ENCODE peak calls at places on chromosomes 4 and X, in five cellular contexts. One of them, this sample, is unnamed.
A peak's percentile ranks its signal among the peaks of the same experiment; 100 is the strongest.

GRCh38 chr4:76644831-76645485 is 209.9 kb downstream of the SHROOM3 start:
- DNase-seq in globus pallidus: no peak
- DNase-seq in AG09309: no peak
- DNase-seq in AG10803: no peak
- DNase-seq in esophagus muscularis mucosa: no peak
- DNase-seq in this sample: no peak

GRCh38 chr4:70515342-70516245 is 2.8 kb upstream of the AMTN start:
- DNase-seq in esophagus muscularis mucosa: no peak
- DNase-seq in globus pallidus: no peak
- DNase-seq in AG09309: no peak
- DNase-seq in AG10803: no peak
- DNase-seq in this sample: no peak

GRCh38 chr4:70704333-70705145 is 16.2 kb downstream of the UTP3 start:
- DNase-seq in AG09309: no peak
- DNase-seq in esophagus muscularis mucosa: peak; percentile 93
- DNase-seq in globus pallidus: peak; percentile 75
- DNase-seq in AG10803: peak; percentile 61
- DNase-seq in this sample: peak; percentile 87

GRCh38 chr4:48184891-48185290 is 50.8 kb upstream of the TXK start:
- DNase-seq in globus pallidus: no peak
- DNase-seq in AG09309: no peak
- DNase-seq in esophagus muscularis mucosa: no peak
- DNase-seq in AG10803: no peak
- DNase-seq in this sample: peak; percentile 22

GRCh38 chrX:115713465-115713864 is 152.5 kb downstream of the PLS3 start:
- DNase-seq in esophagus muscularis mucosa: no peak
- DNase-seq in AG10803: no peak
- DNase-seq in globus pallidus: no peak
- DNase-seq in AG09309: no peak
- DNase-seq in this sample: no peak

GRCh38 chrX:69027181-69028005 is 137.9 kb downstream of the PJA1 start:
- DNase-seq in esophagus muscularis mucosa: peak; percentile 57
- DNase-seq in AG09309: no peak
- DNase-seq in globus pallidus: no peak
- DNase-seq in AG10803: no peak
- DNase-seq in this sample: no peak

GRCh38 chr4:43066415-43066814 is 173.9 kb downstream of the GRXCR1 start:
- DNase-seq in AG10803: no peak
- DNase-seq in globus pallidus: no peak
- DNase-seq in AG09309: no peak
- DNase-seq in esophagus muscularis mucosa: no peak
- DNase-seq in this sample: no peak

GRCh38 chr4:54152846-54153600 is 53.1 kb downstream of the GSX2 start:
- DNase-seq in AG09309: peak; percentile 52
- DNase-seq in globus pallidus: no peak
- DNase-seq in esophagus muscularis mucosa: no peak
- DNase-seq in AG10803: peak; percentile 89
- DNase-seq in this sample: peak; percentile 63

GRCh38 chr4:22099896-22100295 is 151.3 kb upstream of the KCNIP4 start:
- DNase-seq in esophagus muscularis mucosa: no peak
- DNase-seq in AG09309: no peak
- DNase-seq in AG10803: no peak
- DNase-seq in globus pallidus: no peak
- DNase-seq in this sample: peak; percentile 32

GRCh38 chr4:112752061-112752460 is 115.1 kb downstream of the LARP7 start:
- DNase-seq in AG09309: no peak
- DNase-seq in esophagus muscularis mucosa: no peak
- DNase-seq in AG10803: no peak
- DNase-seq in globus pallidus: no peak
- DNase-seq in this sample: no peak

GRCh38 chrX:31070057-31070468 is 1.8 kb downstream of the FTHL17 start:
- DNase-seq in AG09309: no peak
- DNase-seq in globus pallidus: no peak
- DNase-seq in AG10803: no peak
- DNase-seq in esophagus muscularis mucosa: no peak
- DNase-seq in this sample: no peak

GRCh38 chrX:108415891-108416290 is 22.3 kb downstream of the COL4A6 start:
- DNase-seq in AG10803: no peak
- DNase-seq in globus pallidus: no peak
- DNase-seq in AG09309: no peak
- DNase-seq in esophagus muscularis mucosa: no peak
- DNase-seq in this sample: no peak

GRCh38 chrX:18389968-18390367 is 35.4 kb upstream of the CDKL5 start:
- DNase-seq in AG09309: no peak
- DNase-seq in esophagus muscularis mucosa: no peak
- DNase-seq in AG10803: no peak
- DNase-seq in globus pallidus: no peak
- DNase-seq in this sample: no peak

GRCh38 chrX:9357500-9358139 is 107.2 kb upstream of the TBL1X start:
- DNase-seq in AG09309: no peak
- DNase-seq in esophagus muscularis mucosa: no peak
- DNase-seq in AG10803: no peak
- DNase-seq in globus pallidus: no peak
- DNase-seq in this sample: no peak

GRCh38 chrX:102546818-102547493 is 30.4 kb upstream of the TMSB15A start:
- DNase-seq in AG10803: no peak
- DNase-seq in AG09309: no peak
- DNase-seq in esophagus muscularis mucosa: no peak
- DNase-seq in globus pallidus: no peak
- DNase-seq in this sample: peak; percentile 13

GRCh38 chr4:180923476-180923875 is 1319.7 kb upstream of the TENM3 start:
- DNase-seq in AG10803: peak; percentile 94
- DNase-seq in esophagus muscularis mucosa: no peak
- DNase-seq in globus pallidus: no peak
- DNase-seq in AG09309: peak; percentile 82
- DNase-seq in this sample: no peak

GRCh38 chrX:10615931-10616780 is 4.2 kb downstream of the MID1 start:
- DNase-seq in globus pallidus: peak; percentile 61
- DNase-seq in AG10803: peak; percentile 87
- DNase-seq in AG09309: no peak
- DNase-seq in esophagus muscularis mucosa: no peak
- DNase-seq in this sample: peak; percentile 51

GRCh38 chr4:113901994-113902787 is 77.3 kb downstream of the ARSJ start:
- DNase-seq in esophagus muscularis mucosa: no peak
- DNase-seq in AG10803: no peak
- DNase-seq in AG09309: no peak
- DNase-seq in globus pallidus: no peak
- DNase-seq in this sample: no peak

GRCh38 chr4:139301821-139302611 is at the start of gene NDUFC1:
- DNase-seq in globus pallidus: peak; percentile 32
- DNase-seq in AG10803: peak; percentile 33
- DNase-seq in AG09309: no peak
- DNase-seq in esophagus muscularis mucosa: no peak
- DNase-seq in this sample: peak; percentile 63

This sample was measured in myocyte.